ENCODE peak calls at places on chromosomes 5 and 9, in five cellular contexts. Y is H9, L is mucosa of descending colon, Z is progenitor cell of endocrine pancreas, V is A549. F is an unnamed sample.

GRCh38 chr9:115730845-115731244 is 422.7 kb upstream of the PAPPA start:
- DNase-seq in V (no peak), Z (no peak), L (no peak), Y (no peak), F (no peak)

GRCh38 chr9:38031594-38031993 is 37.4 kb downstream of the SHB start:
- DNase-seq in V (no peak), L (no peak), Z (no peak), Y (no peak), F (no peak)

GRCh38 chr9:80784647-80785046 is 904.7 kb downstream of the TLE1 start:
- DNase-seq in Y (no peak), V (no peak), Z (no peak), L (no peak), F (no peak)

GRCh38 chr5:53381-54174 is 38.4 kb upstream of the PLEKHG4B start:
- DNase-seq in Z (peak), L (no peak), Y (peak), V (peak), F (peak)

GRCh38 chr9:126169736-126170135 is 156.9 kb upstream of the MVB12B start:
- DNase-seq in L (no peak), Z (no peak), V (no peak), Y (no peak), F (no peak)

GRCh38 chr9:119768266-119768665 is 399.0 kb upstream of the BRINP1 start:
- DNase-seq in Y (no peak), L (no peak), Z (no peak), V (no peak), F (no peak)

GRCh38 chr5:68339921-68340321 is 124.4 kb downstream of the PIK3R1 start:
- DNase-seq in Z (no peak), L (no peak), Y (no peak), V (no peak), F (no peak)

GRCh38 chr5:167230414-167230813 is 1061.0 kb upstream of the WWC1 start:
- DNase-seq in L (no peak), V (no peak), Z (no peak), Y (no peak), F (no peak)

GRCh38 chr9:79577969-79578723 is 6.4 kb downstream of the TLE4 start:
- DNase-seq in Y (no peak), V (no peak), Z (no peak), L (no peak), F (no peak)

GRCh38 chr5:177399903-177400868 is at the start of gene PFN3:
- DNase-seq in Y (peak), L (peak), Z (no peak), V (no peak), F (no peak)

GRCh38 chr5:75558972-75559632 is 47.4 kb downstream of the POLK start:
- DNase-seq in L (no peak), Y (no peak), V (no peak), Z (no peak), F (no peak)

GRCh38 chr5:75021229-75021628 is 31.1 kb downstream of the GCNT4 start:
- DNase-seq in Z (no peak), Y (no peak), L (no peak), V (no peak), F (no peak)

GRCh38 chr5:168513861-168514428 is 15.2 kb upstream of the FBLL1 start:
- DNase-seq in V (no peak), Z (no peak), Y (no peak), L (no peak), F (no peak)

GRCh38 chr5:107743357-107744000 is 72.7 kb upstream of the EFNA5 start:
- DNase-seq in Y (no peak), V (peak), L (no peak), Z (no peak), F (no peak)

GRCh38 chr5:57037355-57037754 is 85.4 kb upstream of the MIER3 start:
- DNase-seq in L (no peak), Z (no peak), V (peak), Y (peak), F (no peak)

GRCh38 chr9:88804289-88804596 is 187.0 kb upstream of the S1PR3 start:
- DNase-seq in Y (no peak), Z (no peak), L (no peak), V (no peak), F (no peak)

GRCh38 chr9:109805054-109805453 is 25.1 kb downstream of the PALM2AKAP2 start:
- DNase-seq in Z (no peak), Y (no peak), V (no peak), L (no peak), F (no peak)

GRCh38 chr9:120366646-120367019 is 213.3 kb downstream of the CDK5RAP2 start:
- DNase-seq in V (peak), Z (no peak), L (no peak), Y (peak), F (no peak)

GRCh38 chr5:17118631-17119030 is 98.8 kb upstream of the BASP1 start:
- DNase-seq in Z (no peak), V (peak), L (no peak), Y (no peak), F (no peak)

GRCh38 chr5:134138416-134139376 is 24.2 kb downstream of the TCF7 start:
- DNase-seq in L (peak), V (no peak), Z (no peak), Y (peak), F (no peak)

GRCh38 chr5:179387151-179388110 is 42.2 kb upstream of the ADAMTS2 start:
- DNase-seq in Y (peak), V (no peak), L (no peak), Z (no peak), F (no peak)

GRCh38 chr9:80605129-80605528 is 1033.4 kb downstream of the TLE4 start:
- DNase-seq in Z (no peak), Y (no peak), L (no peak), V (peak), F (no peak)

GRCh38 chr5:143890475-143890874 is 78.5 kb downstream of the HMHB1 start:
- DNase-seq in Y (no peak), V (no peak), Z (no peak), L (no peak), F (no peak)

GRCh38 chr5:179858241-179858585 is 404 bp downstream of the MRNIP start:
- DNase-seq in V (peak), L (no peak), Z (no peak), Y (no peak), F (peak)

GRCh38 chr5:10704949-10705621 is 55.9 kb downstream of the DAP start:
- DNase-seq in L (no peak), Y (no peak), Z (no peak), V (no peak), F (no peak)

GRCh38 chr5:80254767-80255424 is 952 bp downstream of the SERINC5 start:
- DNase-seq in Y (no peak), L (no peak), V (peak), Z (no peak), F (no peak)

GRCh38 chr9:96038271-96038670 is 162.8 kb downstream of the ERCC6L2 start:
- DNase-seq in Z (no peak), L (no peak), V (no peak), Y (no peak), F (no peak)

GRCh38 chr9:114671605-114672004 is 10.4 kb downstream of the TEX48 start:
- DNase-seq in Y (no peak), L (no peak), Z (no peak), V (no peak), F (no peak)

GRCh38 chr9:107367727-107368502 is 84.8 kb downstream of the RAD23B start:
- DNase-seq in Z (no peak), Y (no peak), L (no peak), V (no peak), F (no peak)

GRCh38 chr9:79572891-79573696 is 1.3 kb downstream of the TLE4 start:
- DNase-seq in Z (peak), L (peak), Y (peak), V (peak), F (peak)

GRCh38 chr9:97958812-97959511 is 21.0 kb upstream of the HEMGN start:
- DNase-seq in L (no peak), V (no peak), Z (no peak), Y (no peak), F (no peak)

GRCh38 chr9:134593286-134593685 is 48.3 kb upstream of the COL5A1 start:
- DNase-seq in Z (no peak), L (no peak), V (no peak), Y (no peak), F (no peak)

GRCh38 chr9:109886050-109886449 is 106.1 kb downstream of the PALM2AKAP2 start:
- DNase-seq in V (no peak), Z (no peak), Y (no peak), L (no peak), F (no peak)

GRCh38 chr5:157748740-157749461 is 5.4 kb downstream of the LSM11 start:
- DNase-seq in Y (no peak), V (no peak), L (no peak), Z (no peak), F (no peak)

GRCh38 chr5:159097461-159098284 is 2.0 kb downstream of the EBF1 start:
- DNase-seq in L (peak), Y (peak), V (no peak), Z (no peak), F (peak)

GRCh38 chr5:138754699-138755057 is 1.5 kb downstream of the CTNNA1 start:
- DNase-seq in V (no peak), Z (no peak), Y (no peak), L (no peak), F (no peak)

GRCh38 chr5:138753794-138754698 is 821 bp downstream of the CTNNA1 start:
- DNase-seq in L (peak), Y (peak), V (peak), Z (peak), F (peak)

GRCh38 chr5:138752341-138752950 is 779 bp upstream of the CTNNA1 start:
- DNase-seq in Y (peak), V (peak), L (no peak), Z (no peak), F (peak)

GRCh38 chr5:138755084-138755748 is 2.0 kb downstream of the CTNNA1 start:
- DNase-seq in Y (no peak), L (no peak), V (no peak), Z (no peak), F (no peak)

GRCh38 chr5:138752951-138753793 is at the start of gene CTNNA1:
- DNase-seq in V (peak), L (peak), Z (peak), Y (peak), F (peak)
- TF ChIP-seq CTCF in V (no peak), L (no peak), Z (peak), Y (no peak), F (no peak)

GRCh38 chr9:69933445-69933844 is 110.2 kb upstream of the MAMDC2 start:
- DNase-seq in Z (no peak), Y (no peak), V (no peak), L (no peak), F (no peak)

GRCh38 chr9:69936427-69936826 is 107.2 kb upstream of the MAMDC2 start:
- DNase-seq in V (no peak), L (no peak), Z (no peak), Y (no peak), F (no peak)

GRCh38 chr9:69932901-69933300 is 110.7 kb upstream of the MAMDC2 start:
- DNase-seq in Y (peak), Z (no peak), L (no peak), V (peak), F (peak)

GRCh38 chr9:69925452-69925851 is 104.8 kb downstream of the CFAP95 start:
- DNase-seq in L (no peak), Z (no peak), V (no peak), Y (no peak), F (no peak)

DNA sequence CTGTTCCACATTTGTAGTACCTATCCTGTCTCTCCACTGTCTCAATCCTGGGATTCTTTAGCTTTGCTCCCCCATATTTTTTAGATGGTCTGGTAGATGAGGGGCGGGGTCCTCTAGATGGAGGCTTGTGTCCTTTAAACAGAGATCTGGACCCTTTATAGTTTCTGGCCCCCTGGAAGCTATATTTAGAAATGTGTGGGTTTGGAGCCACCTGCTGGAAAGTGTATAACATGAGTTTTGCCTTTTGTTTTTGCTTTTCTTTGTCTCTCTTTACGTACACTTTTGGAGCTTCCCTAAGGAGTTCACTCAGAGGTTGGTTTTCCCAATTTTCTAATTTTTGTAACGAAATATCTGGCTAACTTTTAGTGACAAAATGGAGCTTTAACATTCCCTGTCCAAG is 110.7 kb downstream of the CFAP95 start:
- DNase-seq in Y (peak), V (no peak), Z (no peak), L (no peak), F (peak)
- TF ChIP-seq CTCF in Y (peak), V (peak), Z (peak), L (no peak), F (peak)

DNA sequence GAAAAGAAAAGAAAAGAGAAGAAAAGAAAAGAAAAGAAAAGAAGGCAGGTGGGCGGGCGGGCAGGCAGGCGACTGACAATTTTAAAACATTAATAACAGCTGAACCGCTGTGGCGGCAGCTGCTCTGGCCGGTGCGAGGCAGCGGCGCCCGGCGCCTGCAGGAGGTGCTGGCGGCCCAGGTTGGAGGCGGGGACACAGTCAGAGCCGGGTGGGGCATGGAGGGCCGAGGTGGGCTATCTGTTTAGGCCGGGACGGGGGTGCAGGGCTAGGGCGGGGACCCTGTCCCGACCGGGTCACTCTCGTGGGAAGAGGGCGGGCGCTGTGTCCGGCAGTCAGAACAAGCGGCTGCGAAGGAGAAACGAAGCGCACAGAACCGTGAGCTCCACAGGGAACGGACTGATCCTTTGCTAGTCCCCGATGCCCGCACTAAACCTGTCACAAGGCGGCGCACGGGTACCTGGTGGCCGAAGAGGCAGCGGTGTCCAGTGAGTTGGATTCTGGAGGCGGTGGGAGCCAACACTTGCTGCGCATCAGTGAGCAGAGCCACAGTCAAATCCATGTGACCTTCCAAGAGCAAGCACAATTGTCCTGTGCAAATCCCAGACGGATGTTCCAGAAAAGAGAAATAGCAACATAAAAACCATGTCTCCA is 13.6 kb upstream of the ALDOB start:
- DNase-seq in L (peak), V (peak), Z (peak), Y (peak), F (peak)
- TF ChIP-seq CTCF in L (peak), V (peak), Z (peak), Y (peak), F (peak)

GRCh38 chr5:146599261-146599660 is 83.3 kb upstream of the GPR151 start:
- DNase-seq in L (no peak), V (no peak), Y (no peak), Z (no peak), F (no peak)

GRCh38 chr5:146592342-146592741 is 76.4 kb upstream of the GPR151 start:
- DNase-seq in L (no peak), Y (no peak), V (no peak), Z (no peak), F (no peak)

DNA sequence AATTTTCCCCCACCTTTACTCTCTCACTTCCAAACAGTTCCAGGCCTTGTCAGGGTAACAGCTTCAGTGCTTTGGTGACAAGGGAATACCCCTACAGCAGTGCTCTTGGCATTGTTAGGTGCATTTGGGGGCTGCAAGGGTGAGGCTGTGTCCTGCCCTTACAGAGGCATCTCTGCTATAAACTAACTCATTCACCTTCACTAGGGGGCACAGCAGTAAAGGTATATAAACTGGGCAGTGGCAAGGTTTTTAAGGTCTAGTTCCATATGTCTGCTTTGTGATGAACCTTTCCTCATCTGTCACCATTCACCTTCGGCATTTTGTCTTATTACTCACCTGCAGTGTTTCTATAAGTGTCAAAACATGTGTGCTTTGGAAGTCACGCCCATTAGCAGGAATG is 79.1 kb upstream of the GPR151 start:
- DNase-seq in Y (no peak), L (no peak), Z (no peak), V (no peak), F (no peak)
- TF ChIP-seq CTCF in Y (peak), L (no peak), Z (no peak), V (no peak), F (no peak)

GRCh38 chr5:141399555-141400258 is 2.0 kb downstream of the PCDHGB5 start:
- DNase-seq in L (no peak), V (no peak), Y (no peak), Z (no peak), F (no peak)

GRCh38 chr5:141403387-141403786 is 809 bp downstream of the PCDHGA9 start:
- DNase-seq in Y (no peak), V (no peak), Z (no peak), L (no peak), F (no peak)

GRCh38 chr5:141398608-141399007 is 861 bp downstream of the PCDHGB5 start:
- DNase-seq in V (no peak), L (no peak), Y (no peak), Z (no peak), F (no peak)

DNA sequence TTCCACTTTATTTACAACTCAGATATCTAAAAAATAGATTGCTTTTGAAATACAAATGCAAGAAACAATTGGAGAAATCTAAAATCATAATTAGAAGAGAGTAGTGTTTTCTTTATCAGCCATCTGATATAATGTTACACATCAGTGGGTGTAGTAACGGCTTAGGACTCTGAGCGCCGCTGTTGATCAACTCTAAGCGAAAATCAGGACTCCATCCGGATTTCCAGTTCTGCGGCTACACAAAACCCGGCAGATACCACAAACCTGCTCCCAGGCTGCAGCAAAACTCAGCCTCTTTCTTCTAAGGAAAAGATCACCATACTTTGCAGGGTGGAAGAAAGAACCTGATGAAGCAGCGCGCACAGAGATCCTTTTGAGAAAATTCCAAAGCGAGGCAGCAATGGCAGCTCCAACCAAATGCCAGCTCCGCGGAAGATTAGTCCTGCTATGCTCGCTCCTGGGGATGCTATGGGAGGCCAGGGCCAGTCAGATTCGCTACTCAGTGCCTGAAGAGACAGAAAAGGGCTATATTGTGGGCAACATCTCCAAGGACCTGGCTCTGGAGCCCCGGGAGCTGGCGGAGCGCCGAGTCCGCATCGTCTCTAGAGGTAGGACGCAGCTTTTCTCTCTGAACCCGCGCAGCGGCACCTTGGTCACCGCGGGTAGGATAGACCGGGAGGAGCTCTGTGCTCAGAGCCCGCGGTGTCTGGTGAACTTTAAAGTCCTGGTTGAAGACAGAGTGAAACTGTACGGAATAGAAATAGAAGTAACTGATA is at the start of gene PCDHGA9:
- DNase-seq in L (no peak), Y (no peak), V (no peak), Z (no peak), F (no peak)
- TF ChIP-seq CTCF in L (no peak), Y (peak), V (no peak), Z (no peak), F (no peak)

DNA sequence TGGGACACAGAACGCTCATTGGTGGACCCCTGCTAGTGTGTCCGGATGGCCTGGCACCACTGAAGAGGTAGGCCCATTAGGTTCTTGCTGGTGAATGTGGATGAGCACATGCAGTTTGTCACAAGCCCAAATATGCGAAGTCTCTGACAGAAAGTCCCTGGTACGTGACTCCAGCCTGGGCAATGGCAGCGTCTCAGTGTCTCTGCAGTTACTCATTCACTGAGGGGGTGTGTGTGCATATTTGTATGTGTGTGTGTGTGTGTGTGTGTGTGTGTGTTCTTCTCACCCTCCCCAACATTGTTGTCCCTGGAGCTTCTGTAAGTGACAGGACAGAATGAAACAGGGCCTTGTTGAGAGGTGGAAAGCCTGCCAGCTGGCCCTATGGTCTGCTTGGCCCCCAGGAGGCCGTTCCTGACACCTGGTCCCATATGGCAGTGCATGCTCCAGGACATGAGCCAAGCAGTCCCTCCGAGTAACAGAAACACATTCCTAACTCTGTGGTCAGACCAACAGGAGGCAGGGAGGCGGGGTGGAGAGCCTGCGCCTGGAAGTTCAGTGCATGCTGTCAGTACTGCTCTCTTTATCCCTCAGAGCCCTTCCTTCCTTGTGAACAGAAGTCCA is 169.9 kb downstream of the SLC28A3 start:
- DNase-seq in Y (peak), Z (no peak), V (peak), L (peak), F (no peak)
- TF ChIP-seq CTCF in Y (no peak), Z (no peak), V (no peak), L (no peak), F (no peak)

F was measured in nephron progenitor cell.